ENCODE peak calls at places on chromosomes 7 and 10, in ten cellular contexts. Q is LoVo; H is activated gamma-delta T cell treated with Interleukin-2 at 50 U/mL for 16 hours; R is GM13977; J is fibroblast of the conjunctiva; C is esophagus squamous epithelium; W is NCI-H1092 treated with DMSO at 0.1 percent for 48 hours; P is GM12891; A is CD4-positive, alpha-beta memory T cell; N is NCI-H146. X is an unnamed sample.

GRCh38 chr10:31536297-31536696 is 217.3 kb downstream of the ZEB1 start:
- DNase-seq in Q (no peak), H (no peak), C (no peak), J (no peak), P (no peak), A (no peak), W (no peak), R (no peak), N (no peak), X (no peak)

GRCh38 chr10:131730771-131731497 is 169.9 kb upstream of the PPP2R2D start:
- DNase-seq in P (no peak), A (no peak), C (no peak), R (no peak), J (no peak), Q (no peak), N (no peak), W (no peak), H (no peak), X (no peak)

GRCh38 chr10:93458821-93459257 is 23.3 kb downstream of the MYOF start:
- DNase-seq in R (no peak), Q (peak), N (no peak), A (no peak), J (peak), C (no peak), P (no peak), H (no peak), W (no peak), X (no peak)

GRCh38 chr7:81926154-81926553 is 156.3 kb upstream of the HGF start:
- DNase-seq in C (no peak), Q (no peak), P (no peak), R (no peak), N (no peak), W (no peak), H (no peak), J (peak), A (no peak), X (no peak)

GRCh38 chr10:43946445-43946844 is 297.8 kb upstream of the ZNF32 start:
- DNase-seq in P (no peak), R (no peak), A (no peak), H (no peak), J (no peak), Q (no peak), W (no peak), C (no peak), N (no peak), X (no peak)

GRCh38 chr10:18400201-18400910 is 251.0 kb downstream of the NSUN6 start:
- DNase-seq in N (peak), P (no peak), A (no peak), Q (peak), R (peak), C (no peak), H (no peak), J (no peak), W (no peak), X (no peak)

GRCh38 chr7:133688483-133689239 is 435.8 kb downstream of the EXOC4 start:
- DNase-seq in Q (no peak), W (no peak), J (peak), C (no peak), A (no peak), H (no peak), P (no peak), N (no peak), R (no peak), X (no peak)

GRCh38 chr10:12635127-12635541 is 285.8 kb downstream of the CAMK1D start:
- DNase-seq in A (peak), N (no peak), Q (no peak), J (no peak), H (no peak), C (no peak), W (no peak), P (no peak), R (no peak), X (no peak)

GRCh38 chr7:37089972-37090371 is 358.7 kb downstream of the ELMO1 start:
- DNase-seq in N (no peak), R (no peak), J (no peak), H (no peak), Q (no peak), A (no peak), P (no peak), C (no peak), W (no peak), X (no peak)

GRCh38 chr10:131496351-131497052 is 185.0 kb upstream of the TCERG1L start:
- DNase-seq in Q (no peak), W (no peak), H (no peak), P (no peak), R (no peak), A (no peak), C (no peak), J (no peak), N (no peak), X (no peak)

GRCh38 chr7:22441157-22441556 is 58.8 kb downstream of the STEAP1B start:
- DNase-seq in C (no peak), J (no peak), A (no peak), R (no peak), P (no peak), W (no peak), H (no peak), Q (no peak), N (no peak), X (no peak)

GRCh38 chr10:53023411-53023810 is 250.8 kb upstream of the MBL2 start:
- DNase-seq in W (no peak), H (no peak), A (no peak), R (no peak), J (no peak), P (no peak), Q (no peak), N (no peak), C (no peak), X (no peak)

GRCh38 chr7:8379264-8379663 is 54.1 kb upstream of the NXPH1 start:
- DNase-seq in H (no peak), N (peak), C (no peak), J (no peak), W (peak), P (no peak), Q (no peak), A (no peak), R (no peak), X (peak)

GRCh38 chr7:18671176-18671575 is 175.6 kb downstream of the HDAC9 start:
- DNase-seq in R (no peak), H (no peak), W (no peak), C (no peak), J (no peak), N (no peak), P (no peak), Q (no peak), A (no peak), X (no peak)

GRCh38 chr10:129579228-129579627 is 112.2 kb downstream of the MGMT start:
- DNase-seq in R (no peak), N (peak), W (no peak), J (no peak), Q (no peak), P (no peak), H (no peak), C (no peak), A (no peak), X (no peak)

GRCh38 chr7:28068811-28069216 is 111.8 kb downstream of the JAZF1 start:
- DNase-seq in W (peak), P (no peak), N (no peak), R (no peak), C (no peak), H (no peak), Q (no peak), A (no peak), J (peak), X (no peak)

GRCh38 chr10:133133471-133134231 is 26.4 kb upstream of the KNDC1 start:
- DNase-seq in A (no peak), C (no peak), H (no peak), Q (no peak), J (no peak), P (no peak), R (no peak), W (no peak), N (no peak), X (no peak)

GRCh38 chr10:89217057-89217990 is 10.2 kb upstream of the CH25H start:
- DNase-seq in N (peak), H (peak), J (peak), C (no peak), Q (peak), A (peak), R (peak), W (peak), P (no peak), X (no peak)

GRCh38 chr10:24814568-24815313 is 91.1 kb upstream of the ARHGAP21 start:
- DNase-seq in Q (peak), H (no peak), P (no peak), J (no peak), N (no peak), R (no peak), C (no peak), A (no peak), W (no peak), X (no peak)

GRCh38 chr10:6530211-6530840 is 49.8 kb downstream of the PRKCQ start:
- DNase-seq in Q (no peak), H (peak), P (no peak), W (no peak), A (peak), R (no peak), N (no peak), C (no peak), J (no peak), X (no peak)

GRCh38 chr10:10093035-10093434 is 924.6 kb upstream of the CELF2 start:
- DNase-seq in W (no peak), C (no peak), A (no peak), Q (no peak), P (no peak), H (no peak), N (no peak), J (no peak), R (no peak), X (no peak)

GRCh38 chr10:42836771-42837468 is 54.3 kb downstream of the BMS1 start:
- DNase-seq in Q (peak), C (no peak), A (no peak), N (peak), H (no peak), J (no peak), R (peak), P (no peak), W (no peak), X (no peak)

GRCh38 chr10:68955414-68955785 is 570 bp upstream of the DDX21 start:
- DNase-seq in C (no peak), Q (no peak), N (peak), J (no peak), R (no peak), P (peak), A (no peak), W (peak), H (no peak), X (no peak)

GRCh38 chr10:73924935-73925334 is 14.0 kb downstream of the PLAU start:
- DNase-seq in W (no peak), R (no peak), A (no peak), Q (no peak), J (no peak), H (no peak), P (no peak), C (no peak), N (no peak), X (no peak)

GRCh38 chr7:107045980-107046379 is 1.5 kb downstream of the PRKAR2B start:
- DNase-seq in P (no peak), R (no peak), N (no peak), W (no peak), C (no peak), Q (peak), H (no peak), A (no peak), J (peak), X (no peak)

GRCh38 chr7:51028128-51028830 is 245.6 kb upstream of the GRB10 start:
- DNase-seq in Q (no peak), R (no peak), C (no peak), W (no peak), P (no peak), A (no peak), J (no peak), N (no peak), H (no peak), X (no peak)

X was measured in substantia nigra.